ENCODE peak calls at places on chromosome 17, in nine cellular contexts. R is type B pancreatic cell, X is hepatocyte, C is AG10803, Q is glutamatergic neuron, J is tibial artery, E is fibroblast of lung, G is foreskin fibroblast, T is GM23338. I is an unnamed sample.

GRCh38 chr17:44216173-44216572 is 3.3 kb downstream of the UBTF start:
- DNase-seq in R (no peak), X (no peak), C (no peak), Q (no peak), J (no peak), E (no peak), G (no peak), T (no peak), I (no peak)

GRCh38 chr17:28415886-28416285 is 9.9 kb upstream of the SLC46A1 start:
- DNase-seq in R (no peak), X (no peak), C (no peak), Q (no peak), J (no peak), E (no peak), G (no peak), T (no peak), I (no peak)

GRCh38 chr17:79831367-79832210 is 7.7 kb downstream of the CBX4 start:
- DNase-seq in R (no peak), X (peak; percentile 68), C (no peak), Q (no peak), J (peak; percentile 71), E (no peak), G (no peak), T (peak; percentile 73), I (no peak)

GRCh38 chr17:62761884-62762283 is 46.2 kb downstream of the MARCHF10 start:
- DNase-seq in R (peak; percentile 24), X (no peak), C (no peak), Q (peak; percentile 38), J (no peak), E (no peak), G (no peak), T (peak; percentile 80), I (no peak)

GRCh38 chr17:153851-154250 is 16.5 kb downstream of the SCGB1C2 start:
- DNase-seq in R (no peak), X (no peak), C (no peak), Q (no peak), J (no peak), E (no peak), G (no peak), T (no peak), I (no peak)

GRCh38 chr17:78425429-78425828 is 47.0 kb downstream of the PGS1 start:
- DNase-seq in R (no peak), X (no peak), C (no peak), Q (no peak), J (no peak), E (no peak), G (no peak), T (no peak), I (no peak)

GRCh38 chr17:67779098-67779672 is 46.1 kb upstream of the BPTF start:
- DNase-seq in R (no peak), X (peak; percentile 53), C (peak; percentile 47), Q (peak; percentile 59), J (peak; percentile 39), E (peak; percentile 61), G (peak; percentile 79), T (peak; percentile 90), I (peak; percentile 51)

GRCh38 chr17:50153650-50154575 is 3.4 kb upstream of the PPP1R9B start:
- DNase-seq in R (no peak), X (no peak), C (no peak), Q (no peak), J (peak; percentile 69), E (no peak), G (no peak), T (no peak), I (no peak)

GRCh38 chr17:45222994-45223540 is 1.4 kb downstream of the FMNL1 start:
- DNase-seq in R (no peak), X (no peak), C (no peak), Q (peak; percentile 71), J (no peak), E (no peak), G (no peak), T (no peak), I (no peak)

GRCh38 chr17:80474231-80474932 is 2.0 kb downstream of the NPTX1 start:
- DNase-seq in R (no peak), X (peak; percentile 46), C (peak; percentile 30), Q (no peak), J (no peak), E (peak; percentile 33), G (no peak), T (no peak), I (no peak)

GRCh38 chr17:41546819-41547218 is 18.7 kb upstream of the KRT19 start:
- DNase-seq in R (no peak), X (no peak), C (no peak), Q (no peak), J (no peak), E (no peak), G (no peak), T (no peak), I (no peak)

GRCh38 chr17:31787857-31788570 is 71.0 kb downstream of the COPRS start:
- DNase-seq in R (no peak), X (peak; percentile 61), C (peak; percentile 96), Q (no peak), J (peak; percentile 54), E (peak; percentile 90), G (peak; percentile 97), T (no peak), I (no peak)

GRCh38 chr17:15123593-15124590 is 141.2 kb downstream of the PMP22 start:
- DNase-seq in R (no peak), X (no peak), C (peak; percentile 91), Q (no peak), J (no peak), E (peak; percentile 49), G (peak; percentile 97), T (no peak), I (no peak)

GRCh38 chr17:40122466-40122943 is 734 bp downstream of the MSL1 start:
- DNase-seq in R (no peak), X (peak; percentile 80), C (peak; percentile 54), Q (peak; percentile 75), J (no peak), E (peak; percentile 39), G (no peak), T (peak; percentile 68), I (peak; percentile 59)
- TF ChIP-seq CTCF in R (no peak), X (peak; percentile 22), C (peak; percentile 22), Q (no peak), J (no peak), E (peak; percentile 5), G (no peak), T (no peak), I (peak; percentile 12)

DNA sequence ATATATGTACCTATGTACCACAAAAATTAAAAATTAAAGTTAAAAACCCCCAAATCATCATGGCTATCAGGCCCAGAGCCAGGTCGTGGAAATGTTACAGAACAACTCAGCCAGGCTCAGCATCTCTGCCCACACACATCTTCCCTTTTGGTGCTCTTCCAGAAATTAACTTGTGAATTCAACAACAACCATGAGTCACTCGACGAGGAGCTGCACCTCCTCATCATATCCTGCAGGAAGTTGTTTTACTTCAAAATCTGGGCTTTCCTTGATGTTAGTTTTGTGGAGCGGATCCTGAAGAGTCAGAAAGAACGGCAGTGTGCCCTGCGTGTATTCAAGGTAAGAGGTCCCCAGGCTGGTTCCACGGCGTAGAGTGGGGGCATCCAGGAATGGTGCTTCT is 10.6 kb downstream of the FBXO39 start:
- DNase-seq in R (no peak), X (no peak), C (peak; percentile 77), Q (no peak), J (no peak), E (peak; percentile 84), G (peak; percentile 61), T (no peak), I (no peak)
- TF ChIP-seq CTCF in R (no peak), X (no peak), C (no peak), Q (no peak), J (no peak), E (no peak), G (no peak), T (no peak), I (no peak)

DNA sequence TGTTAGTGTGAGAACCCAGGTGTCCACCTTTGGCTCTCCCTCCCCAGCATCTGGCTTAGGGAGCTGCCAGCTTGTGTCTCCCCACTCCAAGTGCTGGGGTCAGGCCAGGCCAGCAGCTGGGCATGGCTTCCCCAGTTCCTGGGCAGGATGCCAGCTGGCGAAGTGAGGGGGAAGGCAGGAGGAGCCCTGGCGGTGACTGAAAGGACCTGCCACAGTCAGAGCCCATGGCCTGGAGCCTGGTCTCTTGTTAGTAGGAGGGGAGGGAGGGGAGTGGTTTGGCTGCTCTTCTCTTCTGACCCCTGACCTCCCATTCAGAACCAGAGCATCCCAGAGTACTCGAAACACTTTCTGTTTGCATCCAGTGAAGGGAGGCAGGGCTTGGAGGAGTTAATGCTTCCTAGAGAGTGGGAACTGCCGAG is 586 bp downstream of the CHD3 start:
- DNase-seq in R (peak; percentile 79), X (peak; percentile 89), C (peak; percentile 94), Q (peak; percentile 69), J (peak; percentile 97), E (peak; percentile 83), G (peak; percentile 95), T (peak; percentile 62), I (no peak)
- TF ChIP-seq CTCF in R (peak; percentile 69), X (peak; percentile 11), C (peak; percentile 44), Q (no peak), J (peak; percentile 55), E (peak; percentile 46), G (peak; percentile 45), T (no peak), I (no peak)

GRCh38 chr17:82384730-82385429 is 13.3 kb downstream of the UTS2R start:
- DNase-seq in R (no peak), X (no peak), C (peak; percentile 50), Q (peak; percentile 45), J (peak; percentile 65), E (peak; percentile 31), G (peak; percentile 58), T (peak; percentile 63), I (no peak)
- TF ChIP-seq CTCF in R (no peak), X (peak; percentile 5), C (no peak), Q (no peak), J (no peak), E (no peak), G (no peak), T (peak; percentile 23), I (no peak)

GRCh38 chr17:74296548-74296936 is 22.5 kb downstream of the DNAI2 start:
- DNase-seq in R (no peak), X (peak; percentile 88), C (peak; percentile 31), Q (peak; percentile 67), J (peak; percentile 56), E (peak; percentile 67), G (peak; percentile 16), T (peak; percentile 81), I (no peak)
- TF ChIP-seq CTCF in R (peak; percentile 80), X (peak; percentile 67), C (peak; percentile 59), Q (peak; percentile 48), J (peak; percentile 14), E (peak; percentile 67), G (peak; percentile 49), T (peak; percentile 58), I (peak; percentile 62)

GRCh38 chr17:76473541-76473985 is 6.2 kb downstream of the AANAT start:
- DNase-seq in R (no peak), X (no peak), C (no peak), Q (peak; percentile 76), J (no peak), E (no peak), G (no peak), T (peak; percentile 81), I (no peak)
- TF ChIP-seq CTCF in R (peak; percentile 55), X (peak; percentile 16), C (peak; percentile 26), Q (peak; percentile 39), J (no peak), E (peak; percentile 25), G (peak; percentile 30), T (peak; percentile 42), I (peak; percentile 24)

I was measured in GM10248.